ENCODE peak calls at places on chromosome 9, in six cellular contexts. One of them, this sample, is unnamed.

GRCh38 chr9:122307925-122308324 is 43.2 kb downstream of the MRRF start:
- DNase-seq in IMR-90: peak
- DNase-seq in fibroblast of pulmonary artery: peak
- DNase-seq in endodermal cell: no peak
- DNase-seq in MM.1S: no peak
- DNase-seq in A549: no peak
- DNase-seq in this sample: no peak

GRCh38 chr9:69104830-69105527 is 69.1 kb upstream of the TJP2 start:
- DNase-seq in IMR-90: no peak
- DNase-seq in fibroblast of pulmonary artery: no peak
- DNase-seq in endodermal cell: peak
- DNase-seq in MM.1S: peak
- DNase-seq in A549: no peak
- DNase-seq in this sample: no peak

GRCh38 chr9:137723396-137724113 is 104.8 kb downstream of the EHMT1 start:
- DNase-seq in IMR-90: no peak
- DNase-seq in fibroblast of pulmonary artery: no peak
- DNase-seq in endodermal cell: no peak
- DNase-seq in MM.1S: no peak
- DNase-seq in A549: no peak
- DNase-seq in this sample: no peak

GRCh38 chr9:127739614-127740322 is 4.7 kb upstream of the TOR2A start:
- DNase-seq in IMR-90: no peak
- DNase-seq in fibroblast of pulmonary artery: no peak
- DNase-seq in endodermal cell: no peak
- DNase-seq in MM.1S: no peak
- DNase-seq in A549: no peak
- DNase-seq in this sample: no peak

GRCh38 chr9:117826837-117827236 is 122.6 kb downstream of the TLR4 start:
- DNase-seq in IMR-90: no peak
- DNase-seq in fibroblast of pulmonary artery: no peak
- DNase-seq in endodermal cell: no peak
- DNase-seq in MM.1S: no peak
- DNase-seq in A549: no peak
- DNase-seq in this sample: no peak

GRCh38 chr9:137879566-137880150 is 2.1 kb downstream of the CACNA1B start:
- DNase-seq in IMR-90: no peak
- DNase-seq in fibroblast of pulmonary artery: no peak
- DNase-seq in endodermal cell: no peak
- DNase-seq in MM.1S: no peak
- DNase-seq in A549: no peak
- DNase-seq in this sample: no peak

GRCh38 chr9:126299706-126300276 is 26.8 kb upstream of the MVB12B start:
- DNase-seq in IMR-90: no peak
- DNase-seq in fibroblast of pulmonary artery: peak
- DNase-seq in endodermal cell: no peak
- DNase-seq in MM.1S: no peak
- DNase-seq in A549: no peak
- DNase-seq in this sample: no peak

GRCh38 chr9:21576331-21577189 is 94.4 kb upstream of the IFNE start:
- DNase-seq in IMR-90: peak
- DNase-seq in fibroblast of pulmonary artery: peak
- DNase-seq in endodermal cell: peak
- DNase-seq in MM.1S: no peak
- DNase-seq in A549: peak
- DNase-seq in this sample: peak

GRCh38 chr9:87148391-87149237 is 201.3 kb upstream of the GAS1 start:
- DNase-seq in IMR-90: peak
- DNase-seq in fibroblast of pulmonary artery: peak
- DNase-seq in endodermal cell: peak
- DNase-seq in MM.1S: no peak
- DNase-seq in A549: peak
- DNase-seq in this sample: peak

GRCh38 chr9:75892168-75892901 is 1.9 kb downstream of the PCSK5 start:
- DNase-seq in IMR-90: no peak
- DNase-seq in fibroblast of pulmonary artery: no peak
- DNase-seq in endodermal cell: peak
- DNase-seq in MM.1S: no peak
- DNase-seq in A549: peak
- DNase-seq in this sample: no peak

GRCh38 chr9:103721056-103721455 is 373.1 kb upstream of the SMC2 start:
- DNase-seq in IMR-90: no peak
- DNase-seq in fibroblast of pulmonary artery: no peak
- DNase-seq in endodermal cell: no peak
- DNase-seq in MM.1S: no peak
- DNase-seq in A549: no peak
- DNase-seq in this sample: peak

GRCh38 chr9:91073049-91073810 is 271.6 kb downstream of the SYK start:
- DNase-seq in IMR-90: no peak
- DNase-seq in fibroblast of pulmonary artery: no peak
- DNase-seq in endodermal cell: no peak
- DNase-seq in MM.1S: no peak
- DNase-seq in A549: no peak
- DNase-seq in this sample: no peak

GRCh38 chr9:33170464-33171156 is 3.5 kb upstream of the B4GALT1 start:
- DNase-seq in IMR-90: no peak
- DNase-seq in fibroblast of pulmonary artery: no peak
- DNase-seq in endodermal cell: peak
- DNase-seq in MM.1S: no peak
- DNase-seq in A549: peak
- DNase-seq in this sample: no peak

GRCh38 chr9:109315889-109316640 is 4.8 kb downstream of the EPB41L4B start:
- DNase-seq in IMR-90: peak
- DNase-seq in fibroblast of pulmonary artery: peak
- DNase-seq in endodermal cell: peak
- DNase-seq in MM.1S: no peak
- DNase-seq in A549: peak
- DNase-seq in this sample: no peak

GRCh38 chr9:135718616-135719015 is 16.6 kb downstream of the KCNT1 start:
- DNase-seq in IMR-90: peak
- DNase-seq in fibroblast of pulmonary artery: peak
- DNase-seq in endodermal cell: no peak
- DNase-seq in MM.1S: no peak
- DNase-seq in A549: peak
- DNase-seq in this sample: no peak

GRCh38 chr9:93667006-93667405 is 90.6 kb downstream of the PHF2 start:
- DNase-seq in IMR-90: no peak
- DNase-seq in fibroblast of pulmonary artery: no peak
- DNase-seq in endodermal cell: peak
- DNase-seq in MM.1S: no peak
- DNase-seq in A549: no peak
- DNase-seq in this sample: no peak

GRCh38 chr9:111895996-111896941 is at the start of gene UGCG:
- DNase-seq in IMR-90: peak
- DNase-seq in fibroblast of pulmonary artery: peak
- DNase-seq in endodermal cell: peak
- DNase-seq in MM.1S: peak
- DNase-seq in A549: peak
- DNase-seq in this sample: peak

GRCh38 chr9:95268681-95269080 is 48.8 kb downstream of the FANCC start:
- DNase-seq in IMR-90: peak
- DNase-seq in fibroblast of pulmonary artery: peak
- DNase-seq in endodermal cell: peak
- DNase-seq in MM.1S: peak
- DNase-seq in A549: peak
- DNase-seq in this sample: no peak

GRCh38 chr9:98719055-98719454 is 10.3 kb upstream of the GABBR2 start:
- DNase-seq in IMR-90: no peak
- DNase-seq in fibroblast of pulmonary artery: no peak
- DNase-seq in endodermal cell: no peak
- DNase-seq in MM.1S: no peak
- DNase-seq in A549: no peak
- DNase-seq in this sample: no peak

GRCh38 chr9:118238139-118238538 is 533.9 kb downstream of the TLR4 start:
- DNase-seq in IMR-90: no peak
- DNase-seq in fibroblast of pulmonary artery: no peak
- DNase-seq in endodermal cell: no peak
- DNase-seq in MM.1S: no peak
- DNase-seq in A549: no peak
- DNase-seq in this sample: no peak

GRCh38 chr9:93098236-93098946 is 2.4 kb downstream of the CARD19 start:
- DNase-seq in IMR-90: peak
- DNase-seq in fibroblast of pulmonary artery: peak
- DNase-seq in endodermal cell: peak
- DNase-seq in MM.1S: no peak
- DNase-seq in A549: peak
- DNase-seq in this sample: peak

DNA sequence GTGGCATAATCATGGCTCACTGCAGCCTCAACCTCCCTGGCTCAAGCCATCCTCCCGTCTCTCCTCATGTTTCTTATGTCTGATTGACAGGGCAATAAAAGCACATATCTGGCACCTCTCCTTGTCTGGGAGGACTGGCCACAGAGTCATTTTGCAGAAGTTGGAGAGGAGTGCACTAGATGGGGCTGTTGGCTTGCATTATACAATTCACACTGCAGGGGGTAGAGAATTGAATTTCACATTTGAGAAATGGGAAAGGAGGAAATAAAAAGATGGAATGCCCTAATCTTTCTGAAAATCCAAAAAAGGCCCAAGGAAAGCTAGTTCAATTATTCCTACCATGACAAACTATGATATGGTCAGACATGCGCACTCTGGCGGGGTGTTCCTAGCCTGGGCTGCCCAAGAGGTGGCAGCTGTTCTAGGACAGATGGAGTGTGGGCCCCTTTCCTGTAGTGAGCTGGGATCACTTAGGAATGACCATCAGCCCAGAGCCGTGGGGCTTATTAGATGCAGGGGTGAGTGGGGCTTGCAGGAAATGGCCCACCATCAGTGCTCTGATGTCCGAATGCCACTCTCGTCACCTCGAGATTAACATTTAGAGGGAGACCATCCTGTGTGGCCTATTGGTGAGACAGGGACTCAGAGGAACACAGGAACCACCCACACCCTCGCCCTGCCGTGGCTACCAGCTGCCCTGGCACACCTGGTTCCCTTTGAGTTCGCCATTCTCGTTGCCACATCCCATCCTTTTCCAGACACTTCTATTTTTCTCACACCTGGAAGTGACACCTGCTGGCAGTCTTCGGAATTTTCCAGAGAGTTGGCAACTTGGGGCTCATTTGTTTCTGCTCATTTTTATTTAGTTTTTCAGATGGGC is 21.8 kb upstream of the ANKRD18A start:
- DNase-seq in IMR-90: peak
- DNase-seq in fibroblast of pulmonary artery: peak
- DNase-seq in endodermal cell: peak
- DNase-seq in MM.1S: peak
- DNase-seq in A549: peak
- DNase-seq in this sample: no peak
- TF ChIP-seq CTCF in IMR-90: peak
- TF ChIP-seq CTCF in fibroblast of pulmonary artery: peak
- TF ChIP-seq CTCF in endodermal cell: peak
- TF ChIP-seq CTCF in MM.1S: peak
- TF ChIP-seq CTCF in A549: peak
- TF ChIP-seq CTCF in this sample: peak

GRCh38 chr9:104747245-104747564 is 278 bp upstream of the NIPSNAP3A start:
- DNase-seq in IMR-90: no peak
- DNase-seq in fibroblast of pulmonary artery: no peak
- DNase-seq in endodermal cell: no peak
- DNase-seq in MM.1S: no peak
- DNase-seq in A549: no peak
- DNase-seq in this sample: no peak

GRCh38 chr9:104747565-104748358 is at the start of gene NIPSNAP3A:
- DNase-seq in IMR-90: peak
- DNase-seq in fibroblast of pulmonary artery: peak
- DNase-seq in endodermal cell: peak
- DNase-seq in MM.1S: peak
- DNase-seq in A549: peak
- DNase-seq in this sample: no peak

GRCh38 chr9:104746798-104747197 is 685 bp upstream of the NIPSNAP3A start:
- DNase-seq in IMR-90: no peak
- DNase-seq in fibroblast of pulmonary artery: no peak
- DNase-seq in endodermal cell: no peak
- DNase-seq in MM.1S: no peak
- DNase-seq in A549: no peak
- DNase-seq in this sample: no peak

GRCh38 chr9:104745852-104746251 is 1.6 kb upstream of the NIPSNAP3A start:
- DNase-seq in IMR-90: no peak
- DNase-seq in fibroblast of pulmonary artery: no peak
- DNase-seq in endodermal cell: peak
- DNase-seq in MM.1S: no peak
- DNase-seq in A549: no peak
- DNase-seq in this sample: no peak

GRCh38 chr9:104746285-104746684 is 1.2 kb upstream of the NIPSNAP3A start:
- DNase-seq in IMR-90: no peak
- DNase-seq in fibroblast of pulmonary artery: no peak
- DNase-seq in endodermal cell: no peak
- DNase-seq in MM.1S: no peak
- DNase-seq in A549: no peak
- DNase-seq in this sample: no peak
- H3K4me3 ChIP-seq in IMR-90: no peak
- H3K4me3 ChIP-seq in fibroblast of pulmonary artery: no peak
- H3K4me3 ChIP-seq in endodermal cell: peak
- H3K4me3 ChIP-seq in MM.1S: no peak
- H3K4me3 ChIP-seq in A549: no peak
- H3K4me3 ChIP-seq in this sample: no peak

GRCh38 chr9:35859310-35859994 is 10.7 kb downstream of the OR13J1 start:
- DNase-seq in IMR-90: peak
- DNase-seq in fibroblast of pulmonary artery: peak
- DNase-seq in endodermal cell: peak
- DNase-seq in MM.1S: peak
- DNase-seq in A549: peak
- DNase-seq in this sample: no peak
- TF ChIP-seq CTCF in IMR-90: peak
- TF ChIP-seq CTCF in fibroblast of pulmonary artery: no peak
- TF ChIP-seq CTCF in endodermal cell: no peak
- TF ChIP-seq CTCF in MM.1S: no peak
- TF ChIP-seq CTCF in A549: no peak
- TF ChIP-seq CTCF in this sample: no peak

GRCh38 chr9:129435996-129436676 is 184.8 kb downstream of the C9orf50 start:
- DNase-seq in IMR-90: no peak
- DNase-seq in fibroblast of pulmonary artery: no peak
- DNase-seq in endodermal cell: peak
- DNase-seq in MM.1S: no peak
- DNase-seq in A549: no peak
- DNase-seq in this sample: no peak
- H3K4me3 ChIP-seq in IMR-90: no peak
- H3K4me3 ChIP-seq in fibroblast of pulmonary artery: no peak
- H3K4me3 ChIP-seq in endodermal cell: no peak
- H3K4me3 ChIP-seq in MM.1S: no peak
- H3K4me3 ChIP-seq in A549: no peak
- H3K4me3 ChIP-seq in this sample: no peak

GRCh38 chr9:15096959-15097358 is 186.7 kb upstream of the FREM1 start:
- DNase-seq in IMR-90: no peak
- DNase-seq in fibroblast of pulmonary artery: no peak
- DNase-seq in endodermal cell: no peak
- DNase-seq in MM.1S: no peak
- DNase-seq in A549: no peak
- DNase-seq in this sample: no peak
- TF ChIP-seq CTCF in IMR-90: no peak
- TF ChIP-seq CTCF in fibroblast of pulmonary artery: no peak
- TF ChIP-seq CTCF in endodermal cell: peak
- TF ChIP-seq CTCF in MM.1S: no peak
- TF ChIP-seq CTCF in A549: no peak
- TF ChIP-seq CTCF in this sample: no peak

This sample was measured in kidney epithelial cell.